ENCODE peak calls at places on chromosomes 16 and 17, in seven cellular contexts. One of them, this sample, is unnamed.

GRCh38 chr16:66175058-66175457 is 191.4 kb upstream of the CDH5 start:
- DNase-seq in GM10248: no peak
- DNase-seq in H54: no peak
- DNase-seq in mesothelial cell of epicardium: peak
- DNase-seq in nephron progenitor cell: no peak
- DNase-seq in iris pigment epithelial cell: no peak
- DNase-seq in NCI-H1930: no peak
- DNase-seq in this sample: no peak

GRCh38 chr16:66446737-66447136 is 19.6 kb downstream of the BEAN1 start:
- DNase-seq in GM10248: no peak
- DNase-seq in NCI-H1930: no peak
- DNase-seq in nephron progenitor cell: no peak
- DNase-seq in iris pigment epithelial cell: no peak
- DNase-seq in H54: no peak
- DNase-seq in mesothelial cell of epicardium: no peak
- DNase-seq in this sample: no peak

GRCh38 chr16:89210904-89211515 is 6.5 kb upstream of the ZNF778 start:
- DNase-seq in H54: no peak
- DNase-seq in mesothelial cell of epicardium: no peak
- DNase-seq in nephron progenitor cell: no peak
- DNase-seq in iris pigment epithelial cell: no peak
- DNase-seq in GM10248: no peak
- DNase-seq in NCI-H1930: no peak
- DNase-seq in this sample: no peak

GRCh38 chr16:57720142-57720575 is 15.4 kb upstream of the KATNB1 start:
- DNase-seq in GM10248: peak
- DNase-seq in H54: peak
- DNase-seq in iris pigment epithelial cell: peak
- DNase-seq in mesothelial cell of epicardium: no peak
- DNase-seq in NCI-H1930: no peak
- DNase-seq in nephron progenitor cell: peak
- DNase-seq in this sample: peak

GRCh38 chr16:14635394-14636145 is 2.8 kb downstream of the BFAR start:
- DNase-seq in NCI-H1930: no peak
- DNase-seq in nephron progenitor cell: no peak
- DNase-seq in iris pigment epithelial cell: no peak
- DNase-seq in mesothelial cell of epicardium: no peak
- DNase-seq in H54: no peak
- DNase-seq in GM10248: no peak
- DNase-seq in this sample: no peak

GRCh38 chr17:33267279-33267790 is 25.8 kb downstream of the ASIC2 start:
- DNase-seq in mesothelial cell of epicardium: no peak
- DNase-seq in GM10248: no peak
- DNase-seq in H54: no peak
- DNase-seq in NCI-H1930: no peak
- DNase-seq in nephron progenitor cell: no peak
- DNase-seq in iris pigment epithelial cell: peak
- DNase-seq in this sample: peak

GRCh38 chr16:3065069-3065741 is at the start of gene IL32:
- DNase-seq in iris pigment epithelial cell: peak
- DNase-seq in mesothelial cell of epicardium: no peak
- DNase-seq in H54: peak
- DNase-seq in NCI-H1930: no peak
- DNase-seq in nephron progenitor cell: no peak
- DNase-seq in GM10248: peak
- DNase-seq in this sample: peak

GRCh38 chr17:46979023-46979870 is at the start of gene RPRML:
- DNase-seq in nephron progenitor cell: peak
- DNase-seq in mesothelial cell of epicardium: peak
- DNase-seq in GM10248: peak
- DNase-seq in iris pigment epithelial cell: peak
- DNase-seq in NCI-H1930: peak
- DNase-seq in H54: peak
- DNase-seq in this sample: peak

GRCh38 chr17:19756551-19756950 is 8.5 kb upstream of the ALDH3A1 start:
- DNase-seq in H54: no peak
- DNase-seq in NCI-H1930: no peak
- DNase-seq in nephron progenitor cell: no peak
- DNase-seq in GM10248: no peak
- DNase-seq in mesothelial cell of epicardium: no peak
- DNase-seq in iris pigment epithelial cell: no peak
- DNase-seq in this sample: peak

GRCh38 chr16:19781196-19781595 is 63.1 kb downstream of the IQCK start:
- DNase-seq in iris pigment epithelial cell: peak
- DNase-seq in H54: no peak
- DNase-seq in nephron progenitor cell: no peak
- DNase-seq in GM10248: no peak
- DNase-seq in mesothelial cell of epicardium: peak
- DNase-seq in NCI-H1930: no peak
- DNase-seq in this sample: peak

GRCh38 chr16:79329163-79329521 is 271.4 kb downstream of the MAF start:
- DNase-seq in NCI-H1930: no peak
- DNase-seq in mesothelial cell of epicardium: no peak
- DNase-seq in H54: no peak
- DNase-seq in nephron progenitor cell: no peak
- DNase-seq in iris pigment epithelial cell: no peak
- DNase-seq in GM10248: no peak
- DNase-seq in this sample: no peak

GRCh38 chr16:50146479-50147435 is 6.3 kb upstream of the TENT4B start:
- DNase-seq in iris pigment epithelial cell: peak
- DNase-seq in mesothelial cell of epicardium: no peak
- DNase-seq in GM10248: no peak
- DNase-seq in nephron progenitor cell: no peak
- DNase-seq in H54: no peak
- DNase-seq in NCI-H1930: no peak
- DNase-seq in this sample: no peak

GRCh38 chr17:9928601-9929341 is 23.7 kb upstream of the RCVRN start:
- DNase-seq in mesothelial cell of epicardium: peak
- DNase-seq in NCI-H1930: no peak
- DNase-seq in GM10248: no peak
- DNase-seq in iris pigment epithelial cell: peak
- DNase-seq in nephron progenitor cell: peak
- DNase-seq in H54: peak
- DNase-seq in this sample: peak

GRCh38 chr17:1030684-1031557 is 34.0 kb downstream of the TIMM22 start:
- DNase-seq in iris pigment epithelial cell: no peak
- DNase-seq in mesothelial cell of epicardium: no peak
- DNase-seq in H54: no peak
- DNase-seq in nephron progenitor cell: no peak
- DNase-seq in NCI-H1930: no peak
- DNase-seq in GM10248: no peak
- DNase-seq in this sample: no peak

GRCh38 chr17:17663160-17664072 is 17.8 kb upstream of the RAI1 start:
- DNase-seq in mesothelial cell of epicardium: peak
- DNase-seq in GM10248: peak
- DNase-seq in NCI-H1930: no peak
- DNase-seq in H54: peak
- DNase-seq in iris pigment epithelial cell: peak
- DNase-seq in nephron progenitor cell: peak
- DNase-seq in this sample: peak

GRCh38 chr17:57357392-57357784 is 101.1 kb downstream of the MSI2 start:
- DNase-seq in H54: no peak
- DNase-seq in nephron progenitor cell: no peak
- DNase-seq in NCI-H1930: no peak
- DNase-seq in GM10248: no peak
- DNase-seq in mesothelial cell of epicardium: no peak
- DNase-seq in iris pigment epithelial cell: no peak
- DNase-seq in this sample: no peak

GRCh38 chr16:49560018-49560830 is 186.6 kb downstream of the C16orf78 start:
- DNase-seq in nephron progenitor cell: no peak
- DNase-seq in NCI-H1930: no peak
- DNase-seq in GM10248: no peak
- DNase-seq in iris pigment epithelial cell: no peak
- DNase-seq in mesothelial cell of epicardium: no peak
- DNase-seq in H54: no peak
- DNase-seq in this sample: peak

GRCh38 chr17:12549499-12549901 is 116.2 kb upstream of the MYOCD start:
- DNase-seq in iris pigment epithelial cell: peak
- DNase-seq in mesothelial cell of epicardium: no peak
- DNase-seq in nephron progenitor cell: no peak
- DNase-seq in GM10248: no peak
- DNase-seq in H54: no peak
- DNase-seq in NCI-H1930: no peak
- DNase-seq in this sample: peak

GRCh38 chr16:5604770-5605169 is 507.2 kb upstream of the EEF2KMT start:
- DNase-seq in mesothelial cell of epicardium: no peak
- DNase-seq in H54: no peak
- DNase-seq in nephron progenitor cell: peak
- DNase-seq in NCI-H1930: peak
- DNase-seq in GM10248: no peak
- DNase-seq in iris pigment epithelial cell: no peak
- DNase-seq in this sample: no peak

GRCh38 chr16:28218109-28218508 is 6.3 kb upstream of the XPO6 start:
- DNase-seq in H54: peak
- DNase-seq in nephron progenitor cell: no peak
- DNase-seq in iris pigment epithelial cell: peak
- DNase-seq in NCI-H1930: no peak
- DNase-seq in GM10248: peak
- DNase-seq in mesothelial cell of epicardium: no peak
- DNase-seq in this sample: peak

GRCh38 chr17:60941028-60941427 is 263.4 kb downstream of the BCAS3 start:
- DNase-seq in GM10248: no peak
- DNase-seq in iris pigment epithelial cell: peak
- DNase-seq in H54: no peak
- DNase-seq in mesothelial cell of epicardium: no peak
- DNase-seq in NCI-H1930: no peak
- DNase-seq in nephron progenitor cell: no peak
- DNase-seq in this sample: peak

GRCh38 chr17:63914471-63914870 is 3.4 kb upstream of the CSHL1 start:
- DNase-seq in GM10248: no peak
- DNase-seq in mesothelial cell of epicardium: no peak
- DNase-seq in NCI-H1930: no peak
- DNase-seq in iris pigment epithelial cell: no peak
- DNase-seq in H54: no peak
- DNase-seq in nephron progenitor cell: no peak
- DNase-seq in this sample: no peak

GRCh38 chr17:50396261-50397110 is 837 bp downstream of the LRRC59 start:
- DNase-seq in NCI-H1930: no peak
- DNase-seq in H54: peak
- DNase-seq in GM10248: peak
- DNase-seq in mesothelial cell of epicardium: no peak
- DNase-seq in nephron progenitor cell: peak
- DNase-seq in iris pigment epithelial cell: peak
- DNase-seq in this sample: peak

GRCh38 chr17:3575506-3575905 is 17.9 kb upstream of the TRPV3 start:
- DNase-seq in iris pigment epithelial cell: peak
- DNase-seq in NCI-H1930: no peak
- DNase-seq in mesothelial cell of epicardium: no peak
- DNase-seq in nephron progenitor cell: no peak
- DNase-seq in H54: peak
- DNase-seq in GM10248: no peak
- DNase-seq in this sample: peak

GRCh38 chr16:84637709-84638108 is 10.6 kb upstream of the KLHL36 start:
- DNase-seq in NCI-H1930: no peak
- DNase-seq in H54: no peak
- DNase-seq in nephron progenitor cell: no peak
- DNase-seq in GM10248: no peak
- DNase-seq in iris pigment epithelial cell: no peak
- DNase-seq in mesothelial cell of epicardium: no peak
- DNase-seq in this sample: no peak

GRCh38 chr17:40450175-40450574 is 6.9 kb downstream of the IGFBP4 start:
- DNase-seq in H54: no peak
- DNase-seq in nephron progenitor cell: peak
- DNase-seq in NCI-H1930: peak
- DNase-seq in iris pigment epithelial cell: no peak
- DNase-seq in mesothelial cell of epicardium: no peak
- DNase-seq in GM10248: peak
- DNase-seq in this sample: peak

GRCh38 chr17:78766743-78767294 is 15.3 kb downstream of the CYTH1 start:
- DNase-seq in iris pigment epithelial cell: no peak
- DNase-seq in NCI-H1930: no peak
- DNase-seq in mesothelial cell of epicardium: no peak
- DNase-seq in GM10248: no peak
- DNase-seq in nephron progenitor cell: no peak
- DNase-seq in H54: no peak
- DNase-seq in this sample: no peak

GRCh38 chr17:42312285-42313130 is 24.2 kb downstream of the STAT5A start:
- DNase-seq in nephron progenitor cell: peak
- DNase-seq in NCI-H1930: peak
- DNase-seq in iris pigment epithelial cell: peak
- DNase-seq in mesothelial cell of epicardium: peak
- DNase-seq in GM10248: peak
- DNase-seq in H54: no peak
- DNase-seq in this sample: peak

GRCh38 chr17:64781394-64781793 is 119.3 kb upstream of the SMURF2 start:
- DNase-seq in nephron progenitor cell: peak
- DNase-seq in H54: no peak
- DNase-seq in iris pigment epithelial cell: peak
- DNase-seq in mesothelial cell of epicardium: no peak
- DNase-seq in GM10248: no peak
- DNase-seq in NCI-H1930: no peak
- DNase-seq in this sample: no peak

GRCh38 chr17:74259667-74260524 is 14.1 kb upstream of the DNAI2 start:
- DNase-seq in mesothelial cell of epicardium: no peak
- DNase-seq in NCI-H1930: no peak
- DNase-seq in H54: no peak
- DNase-seq in nephron progenitor cell: no peak
- DNase-seq in iris pigment epithelial cell: no peak
- DNase-seq in GM10248: no peak
- DNase-seq in this sample: no peak